ENCODE peak calls at places on chromosomes 2 and 18, in seven cellular contexts. X, W, I, B, H, F and Q are unnamed samples.

GRCh38 chr2:60350791-60351190 is 202.7 kb downstream of the BCL11A start:
- DNase-seq in X (no peak), W (no peak), I (no peak), B (no peak), H (no peak), F (no peak), Q (no peak)

GRCh38 chr2:46829240-46829970 is 86.2 kb downstream of the MCFD2 start:
- DNase-seq in X (no peak), W (no peak), I (no peak), B (no peak), H (no peak), F (no peak), Q (no peak)

GRCh38 chr2:232588680-232589585 is 38.4 kb downstream of the EIF4E2 start:
- DNase-seq in X (peak; percentile 66), W (peak; percentile 34), I (no peak), B (peak; percentile 81), H (no peak), F (peak; percentile 90), Q (no peak)

GRCh38 chr2:235766206-235766794 is 272.5 kb downstream of the AGAP1 start:
- DNase-seq in X (no peak), W (peak; percentile 58), I (peak; percentile 59), B (peak; percentile 82), H (peak; percentile 76), F (peak; percentile 81), Q (peak; percentile 84)

GRCh38 chr2:235518317-235519090 is 24.7 kb downstream of the AGAP1 start:
- DNase-seq in X (no peak), W (no peak), I (no peak), B (no peak), H (no peak), F (peak; percentile 59), Q (no peak)

GRCh38 chr2:144227427-144227826 is 292.5 kb downstream of the ZEB2 start:
- DNase-seq in X (no peak), W (no peak), I (no peak), B (no peak), H (no peak), F (no peak), Q (no peak)

GRCh38 chr2:2026252-2026831 is 282.0 kb upstream of the PXDN start:
- DNase-seq in X (no peak), W (no peak), I (no peak), B (no peak), H (no peak), F (peak; percentile 77), Q (no peak)

GRCh38 chr2:218317232-218317630 is 24.9 kb upstream of the TMBIM1 start:
- DNase-seq in X (no peak), W (no peak), I (no peak), B (no peak), H (no peak), F (no peak), Q (no peak)

GRCh38 chr2:218963597-218963996 is 4.1 kb downstream of the CDK5R2 start:
- DNase-seq in X (no peak), W (no peak), I (no peak), B (peak; percentile 21), H (no peak), F (no peak), Q (no peak)

GRCh38 chr2:61536086-61536722 is 2.0 kb downstream of the XPO1 start:
- DNase-seq in X (no peak), W (no peak), I (no peak), B (peak; percentile 22), H (no peak), F (peak; percentile 96), Q (peak; percentile 7)
- TF ChIP-seq CTCF in X (no peak), W (no peak), I (no peak), B (no peak), H (no peak), F (no peak), Q (no peak)

DNA sequence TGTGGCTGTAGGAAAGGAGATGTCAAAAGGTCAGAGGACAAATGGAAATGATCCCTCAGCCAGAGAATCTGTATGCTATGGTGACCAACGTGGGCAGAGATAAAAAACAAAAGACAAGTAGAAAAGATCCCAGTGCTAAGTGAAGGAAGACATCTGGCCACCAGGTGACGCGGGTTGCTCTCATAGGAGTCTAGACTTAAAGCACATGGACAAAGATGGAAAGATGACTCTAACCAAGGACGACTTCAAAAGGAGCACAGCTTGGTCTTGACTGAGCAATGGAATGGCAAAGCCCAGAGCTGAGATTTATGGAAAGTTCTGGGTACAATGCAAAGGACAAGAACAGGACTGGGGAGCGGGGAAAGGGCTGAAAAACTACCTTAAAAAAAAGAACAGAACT is 96.8 kb downstream of the CLIP4 start:
- DNase-seq in X (no peak), W (no peak), I (no peak), B (peak; percentile 41), H (no peak), F (no peak), Q (no peak)
- TF ChIP-seq CTCF in X (no peak), W (no peak), I (no peak), B (no peak), H (peak; percentile 24), F (no peak), Q (no peak)

DNA sequence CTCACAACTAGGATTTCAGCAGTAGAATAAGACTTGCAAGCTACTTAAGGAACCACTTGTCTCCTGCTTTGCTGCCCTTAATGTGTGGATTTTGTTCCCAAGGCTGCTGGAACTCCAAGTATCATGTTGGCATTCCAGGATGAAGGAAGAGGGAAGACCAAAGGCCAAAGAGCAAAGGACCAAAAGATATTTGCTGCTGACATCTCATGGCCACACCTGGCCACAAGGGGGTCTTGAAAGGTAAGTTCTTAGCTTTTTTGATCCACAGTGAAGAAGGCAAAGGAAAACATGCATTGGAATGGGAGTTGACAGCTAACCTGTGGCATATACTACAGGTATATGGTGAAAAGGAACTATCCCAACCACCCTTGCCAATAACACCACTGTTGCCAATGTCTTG is 3.9 kb upstream of the MATN3 start:
- DNase-seq in X (no peak), W (no peak), I (peak; percentile 35), B (no peak), H (no peak), F (peak; percentile 14), Q (no peak)
- TF ChIP-seq CTCF in X (no peak), W (no peak), I (peak; percentile 36), B (no peak), H (no peak), F (no peak), Q (no peak)

GRCh38 chr2:71609958-71610357 is 156.6 kb downstream of the DYSF start:
- DNase-seq in X (no peak), W (no peak), I (no peak), B (peak; percentile 46), H (no peak), F (peak; percentile 33), Q (no peak)
- TF ChIP-seq CTCF in X (peak; percentile 33), W (peak; percentile 39), I (no peak), B (peak; percentile 31), H (no peak), F (peak; percentile 23), Q (no peak)

GRCh38 chr18:76822510-76823165 is at the start of gene ZNF236:
- DNase-seq in X (peak; percentile 88), W (peak; percentile 78), I (peak; percentile 62), B (peak; percentile 70), H (peak; percentile 81), F (peak; percentile 66), Q (peak; percentile 94)

GRCh38 chr18:76824754-76825153 is 2.4 kb downstream of the ZNF236 start:
- DNase-seq in X (no peak), W (no peak), I (no peak), B (no peak), H (no peak), F (no peak), Q (no peak)

GRCh38 chr18:76824136-76824676 is 1.8 kb downstream of the ZNF236 start:
- DNase-seq in X (no peak), W (no peak), I (no peak), B (no peak), H (no peak), F (no peak), Q (no peak)

GRCh38 chr18:76823166-76823539 is 796 bp downstream of the ZNF236 start:
- DNase-seq in X (peak; percentile 63), W (no peak), I (no peak), B (no peak), H (no peak), F (no peak), Q (no peak)

DNA sequence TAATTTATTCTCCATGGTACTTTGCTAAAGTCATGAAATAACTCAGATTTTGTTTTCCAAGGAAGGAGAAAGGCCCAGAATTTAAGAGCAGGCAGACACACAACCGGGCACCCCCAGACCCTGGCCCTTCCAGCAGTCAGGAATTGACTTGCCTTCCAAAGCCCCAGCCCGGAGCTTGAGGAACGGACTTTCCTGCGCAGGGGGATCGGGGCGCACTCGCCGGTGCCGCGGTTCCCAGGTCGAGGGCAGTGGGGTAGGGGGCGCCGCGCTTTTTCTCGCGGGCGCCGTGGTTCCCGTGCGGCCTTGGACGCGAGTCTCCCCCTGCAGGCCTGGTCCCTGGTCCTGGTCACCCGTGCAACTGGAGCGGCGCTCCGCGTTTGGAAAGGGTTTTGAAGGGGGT is 1.2 kb downstream of the ZNF236 start:
- DNase-seq in X (no peak), W (no peak), I (peak; percentile 66), B (peak; percentile 32), H (peak; percentile 56), F (no peak), Q (peak; percentile 47)
- TF ChIP-seq CTCF in X (no peak), W (peak; percentile 9), I (no peak), B (peak; percentile 29), H (no peak), F (no peak), Q (no peak)

GRCh38 chr2:9777081-9777480 is 66.2 kb upstream of the TAF1B start:
- DNase-seq in X (no peak), W (no peak), I (no peak), B (no peak), H (no peak), F (no peak), Q (no peak)

GRCh38 chr2:9778471-9779402 is 64.5 kb upstream of the TAF1B start:
- DNase-seq in X (no peak), W (no peak), I (no peak), B (no peak), H (no peak), F (no peak), Q (no peak)

GRCh38 chr2:9779572-9780264 is 63.6 kb upstream of the TAF1B start:
- DNase-seq in X (no peak), W (no peak), I (no peak), B (no peak), H (no peak), F (no peak), Q (no peak)

GRCh38 chr2:9775999-9776685 is 67.1 kb upstream of the TAF1B start:
- DNase-seq in X (no peak), W (no peak), I (no peak), B (no peak), H (no peak), F (no peak), Q (no peak)

DNA sequence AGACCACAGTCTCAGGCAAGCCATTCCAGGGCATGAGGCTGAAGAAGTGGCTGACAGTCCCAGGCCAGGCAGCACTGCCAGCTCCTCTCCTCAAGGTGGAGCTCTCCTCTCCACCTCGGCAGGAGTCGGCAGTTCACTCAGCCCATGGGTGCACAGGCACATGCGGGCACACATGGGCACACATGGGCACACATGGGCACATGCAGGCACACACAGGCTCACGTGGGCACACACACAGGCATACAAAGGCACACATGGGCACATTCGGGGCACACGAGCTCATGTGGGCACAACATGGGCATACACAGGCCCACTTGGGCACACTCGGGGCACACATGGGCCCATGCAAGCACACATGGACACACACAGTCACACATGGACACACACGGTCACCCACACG is 65.3 kb upstream of the TAF1B start:
- DNase-seq in X (no peak), W (no peak), I (peak; percentile 51), B (no peak), H (no peak), F (peak; percentile 61), Q (no peak)
- TF ChIP-seq CTCF in X (no peak), W (peak; percentile 14), I (peak; percentile 29), B (peak; percentile 29), H (no peak), F (no peak), Q (peak; percentile 21)